ENCODE peak calls at places on chromosome 6, in eight cellular contexts. L is K562, V is endothelial cell of umbilical vein, G is adrenal gland, W is stomach, T is HCT116, A is transverse colon, I is heart left ventricle. O is an unnamed sample.

GRCh38 chr6:25404693-25405169 is 125.6 kb downstream of the CARMIL1 start:
- DNase-seq in L (no peak), V (peak; percentile 6), G (no peak), W (peak; percentile 33), T (no peak), A (peak; percentile 56), I (no peak), O (no peak)

GRCh38 chr6:111592726-111593515 is 12.8 kb downstream of the TRAF3IP2 start:
- DNase-seq in L (no peak), V (no peak), G (no peak), W (no peak), T (no peak), A (no peak), I (no peak), O (no peak)

GRCh38 chr6:75167851-75168250 is 38.0 kb downstream of the COL12A1 start:
- DNase-seq in L (no peak), V (no peak), G (no peak), W (no peak), T (no peak), A (no peak), I (no peak), O (no peak)

GRCh38 chr6:146543940-146544661 is 468 bp downstream of the RAB32 start:
- DNase-seq in L (peak; percentile 23), V (peak; percentile 64), G (peak; percentile 45), W (peak; percentile 49), T (no peak), A (peak; percentile 67), I (peak; percentile 78), O (peak; percentile 11)

GRCh38 chr6:168968228-168968627 is 285.4 kb downstream of the THBS2 start:
- DNase-seq in L (peak; percentile 17), V (no peak), G (peak; percentile 32), W (no peak), T (no peak), A (peak; percentile 57), I (no peak), O (no peak)

GRCh38 chr6:158039571-158040050 is 57.9 kb downstream of the SYNJ2 start:
- DNase-seq in L (peak; percentile 42), V (no peak), G (peak; percentile 48), W (no peak), T (no peak), A (no peak), I (no peak), O (no peak)

GRCh38 chr6:156545021-156545420 is 232.2 kb upstream of the ARID1B start:
- DNase-seq in L (no peak), V (no peak), G (no peak), W (no peak), T (no peak), A (no peak), I (no peak), O (no peak)

GRCh38 chr6:26198626-26199056 is 111.4 kb downstream of the HFE start:
- DNase-seq in L (no peak), V (peak; percentile 76), G (no peak), W (no peak), T (peak; percentile 53), A (no peak), I (no peak), O (no peak)

GRCh38 chr6:150072201-150072600 is 3.3 kb upstream of the ULBP3 start:
- DNase-seq in L (peak; percentile 84), V (no peak), G (peak; percentile 88), W (peak; percentile 92), T (peak; percentile 90), A (peak; percentile 94), I (peak; percentile 71), O (peak; percentile 56)

GRCh38 chr6:26155066-26155925 is 68.1 kb downstream of the HFE start:
- DNase-seq in L (peak; percentile 53), V (peak; percentile 65), G (no peak), W (no peak), T (no peak), A (peak; percentile 52), I (no peak), O (peak; percentile 44)

GRCh38 chr6:169990095-169991030 is 238.9 kb downstream of the ERMARD start:
- DNase-seq in L (peak; percentile 15), V (peak; percentile 26), G (peak; percentile 64), W (peak; percentile 25), T (no peak), A (peak; percentile 50), I (peak; percentile 70), O (no peak)

GRCh38 chr6:107235007-107235406 is 119.7 kb upstream of the BEND3 start:
- DNase-seq in L (no peak), V (no peak), G (no peak), W (no peak), T (no peak), A (no peak), I (no peak), O (no peak)

GRCh38 chr6:71262914-71263313 is 25.7 kb upstream of the OGFRL1 start:
- DNase-seq in L (no peak), V (no peak), G (no peak), W (no peak), T (no peak), A (no peak), I (no peak), O (no peak)

GRCh38 chr6:22145294-22145693 is 151.5 kb downstream of the PRL start:
- DNase-seq in L (no peak), V (no peak), G (no peak), W (no peak), T (no peak), A (no peak), I (no peak), O (no peak)

GRCh38 chr6:41370488-41371111 is 35.2 kb downstream of the NCR2 start:
- DNase-seq in L (no peak), V (no peak), G (no peak), W (no peak), T (no peak), A (no peak), I (no peak), O (no peak)

GRCh38 chr6:13336553-13336952 is 8.2 kb upstream of the TBC1D7 start:
- DNase-seq in L (peak; percentile 82), V (peak; percentile 85), G (peak; percentile 71), W (peak; percentile 69), T (peak; percentile 73), A (peak; percentile 79), I (peak; percentile 87), O (peak; percentile 74)

DNA sequence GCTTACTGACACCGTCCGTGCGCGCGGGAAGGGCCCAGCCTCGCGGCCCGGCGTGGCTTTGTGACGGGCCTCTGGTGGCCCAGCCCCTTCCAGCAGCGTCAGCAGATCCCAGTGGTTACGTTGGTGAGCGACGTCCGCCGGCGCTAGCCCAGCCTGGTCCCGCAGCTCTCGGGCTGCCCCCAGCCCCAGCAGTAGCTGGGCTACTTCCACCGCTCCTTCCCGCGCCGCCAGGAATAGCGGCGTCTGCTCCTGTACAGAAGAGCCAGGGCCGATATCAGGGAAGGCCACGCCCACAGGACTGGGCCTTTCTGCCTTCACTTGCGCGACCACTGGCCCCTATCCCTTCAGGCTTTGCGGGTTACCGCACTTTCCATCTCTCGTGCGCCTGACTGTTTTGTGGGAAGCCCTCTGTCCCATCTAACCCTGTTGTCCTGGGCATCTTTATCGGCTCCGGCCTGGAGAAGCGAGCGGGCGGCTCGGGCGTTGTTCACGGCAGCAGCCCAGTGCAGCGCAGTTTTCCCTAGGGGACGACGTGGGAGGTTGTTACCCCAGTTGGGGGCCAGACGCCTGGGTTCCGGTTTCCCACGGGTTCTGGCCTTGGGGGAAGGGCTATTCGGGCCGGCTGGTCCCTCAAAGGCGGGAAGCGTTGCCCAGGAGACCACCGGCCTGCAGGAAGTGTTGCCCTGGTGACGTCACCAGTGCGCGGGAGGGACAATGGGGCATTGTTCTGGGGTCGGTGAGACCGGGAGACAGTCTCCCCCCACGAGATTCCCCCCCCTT is 3.6 kb upstream of the GPSM3 start:
- DNase-seq in L (peak; percentile 90), V (peak; percentile 99), G (peak; percentile 85), W (peak; percentile 85), T (peak; percentile 73), A (peak; percentile 92), I (peak; percentile 96), O (peak; percentile 80)
- TF ChIP-seq POLR2A in L (peak; percentile 97), V (peak; percentile 84), G (peak; percentile 98), W (no peak), T (peak; percentile 25), A (peak; percentile 99), I (peak; percentile 72), O (peak; percentile 98)

GRCh38 chr6:72554203-72554564 is 67.7 kb upstream of the KCNQ5 start:
- DNase-seq in L (no peak), V (no peak), G (no peak), W (no peak), T (no peak), A (no peak), I (no peak), O (no peak)
- H3K27ac ChIP-seq in L (peak overlapping the region; percentile 68), V (no peak overlapping the region), G (no peak overlapping the region), W (no peak overlapping the region), T (no peak overlapping the region), A (no peak overlapping the region), I (no peak overlapping the region), O (no peak overlapping the region)

GRCh38 chr6:63584125-63584514 is 11.8 kb downstream of the LOC128125822 start:
- DNase-seq in L (no peak), V (no peak), G (no peak), W (no peak), T (no peak), A (no peak), I (no peak), O (no peak)

GRCh38 chr6:63584566-63584965 is 12.3 kb downstream of the LOC128125822 start:
- DNase-seq in L (no peak), V (no peak), G (no peak), W (no peak), T (no peak), A (no peak), I (no peak), O (no peak)

GRCh38 chr6:63581355-63581998 is 9.2 kb downstream of the LOC128125822 start:
- DNase-seq in L (no peak), V (no peak), G (no peak), W (no peak), T (no peak), A (no peak), I (no peak), O (no peak)

GRCh38 chr6:63580704-63580961 is 8.4 kb downstream of the LOC128125822 start:
- DNase-seq in L (no peak), V (no peak), G (no peak), W (no peak), T (no peak), A (no peak), I (no peak), O (no peak)

DNA sequence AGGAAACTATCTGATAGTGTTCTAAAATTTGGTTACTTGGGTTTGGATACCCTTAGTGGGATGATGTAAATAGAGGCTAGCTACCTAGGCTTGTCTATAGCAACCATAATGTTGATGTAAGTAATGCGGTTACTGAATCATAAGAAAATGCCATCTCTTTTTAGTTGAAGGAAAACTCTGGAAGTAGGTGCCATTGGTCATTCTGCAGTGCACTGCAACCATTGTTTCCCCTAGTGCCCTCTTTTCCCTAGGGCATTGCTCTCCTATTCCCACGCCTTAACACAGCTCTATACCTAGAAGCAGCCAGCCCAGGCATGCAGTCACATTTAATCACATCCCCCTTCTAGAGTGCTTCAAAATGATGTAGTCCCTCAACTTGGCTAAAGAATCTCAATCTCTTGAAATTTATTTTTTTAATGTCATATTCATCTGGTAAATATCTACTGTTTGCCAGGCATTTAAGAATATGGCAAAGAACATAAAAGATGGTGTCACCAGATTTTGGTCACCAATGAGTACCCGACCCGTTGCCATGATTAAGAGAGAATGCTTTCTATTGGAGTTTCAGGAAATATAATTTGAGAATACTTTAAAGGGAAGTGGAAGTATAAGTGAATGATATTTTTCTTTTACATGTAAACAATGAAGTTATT is 10.4 kb downstream of the LOC128125822 start:
- DNase-seq in L (no peak), V (no peak), G (no peak), W (no peak), T (no peak), A (no peak), I (no peak), O (no peak)
- TF ChIP-seq POLR2A in L (no peak), V (no peak), G (no peak), W (no peak), T (no peak), A (no peak), I (no peak), O (no peak)

GRCh38 chr6:139748353-139749146 is 374.1 kb upstream of the CITED2 start:
- DNase-seq in L (peak; percentile 52), V (no peak), G (peak; percentile 65), W (no peak), T (no peak), A (no peak), I (no peak), O (no peak)
- H3K27ac ChIP-seq in L (no peak overlapping the region), V (no peak overlapping the region), G (peak overlapping the region; percentile 37), W (no peak overlapping the region), T (no peak overlapping the region), A (peak overlapping the region; percentile 18), I (no peak overlapping the region), O (no peak overlapping the region)